ENCODE peak calls at places on chromosomes 12 and 14, in ten cellular contexts. R is A549, F is BJ, G is stomach, J is mammary epithelial cell, I is kidney, M is astrocyte of the spinal cord, H is cardiac fibroblast, X is cardiac muscle cell, L is HFF-Myc. Y is an unnamed sample.

GRCh38 chr12:3107071-3107583 is 29.9 kb downstream of the TSPAN9 start:
- DNase-seq in R (no peak), F (no peak), G (no peak), J (no peak), I (no peak), M (peak), H (peak), X (peak), L (no peak), Y (no peak)

GRCh38 chr14:91078095-91078737 is 17.8 kb upstream of the RPS6KA5 start:
- DNase-seq in R (no peak), F (no peak), G (no peak), J (no peak), I (no peak), M (no peak), H (no peak), X (no peak), L (no peak), Y (no peak)

GRCh38 chr14:28751467-28752058 is 15.0 kb upstream of the FOXG1 start:
- DNase-seq in R (peak), F (peak), G (peak), J (peak), I (no peak), M (peak), H (peak), X (peak), L (peak), Y (no peak)

GRCh38 chr12:50221228-50222008 is 54.2 kb upstream of the CERS5 start:
- DNase-seq in R (peak), F (peak), G (no peak), J (peak), I (no peak), M (peak), H (peak), X (peak), L (peak), Y (peak)

GRCh38 chr12:115212356-115212755 is 528.4 kb upstream of the TBX3 start:
- DNase-seq in R (no peak), F (no peak), G (no peak), J (peak), I (no peak), M (no peak), H (no peak), X (no peak), L (no peak), Y (no peak)

GRCh38 chr14:105138551-105139111 is 29.9 kb downstream of the JAG2 start:
- DNase-seq in R (no peak), F (no peak), G (no peak), J (no peak), I (no peak), M (no peak), H (no peak), X (no peak), L (no peak), Y (no peak)

GRCh38 chr12:124149287-124149686 is 145.6 kb upstream of the RFLNA start:
- DNase-seq in R (no peak), F (no peak), G (no peak), J (no peak), I (no peak), M (no peak), H (no peak), X (no peak), L (no peak), Y (no peak)

GRCh38 chr14:75981426-75981825 is 369 bp downstream of the TGFB3 start:
- DNase-seq in R (no peak), F (no peak), G (no peak), J (no peak), I (no peak), M (no peak), H (no peak), X (no peak), L (no peak), Y (no peak)

GRCh38 chr12:124327362-124328043 is 32.6 kb downstream of the RFLNA start:
- DNase-seq in R (no peak), F (no peak), G (no peak), J (no peak), I (no peak), M (no peak), H (no peak), X (no peak), L (no peak), Y (no peak)

GRCh38 chr12:84247931-84248330 is 664.7 kb downstream of the SLC6A15 start:
- DNase-seq in R (no peak), F (no peak), G (no peak), J (no peak), I (no peak), M (no peak), H (no peak), X (no peak), L (no peak), Y (no peak)

GRCh38 chr12:132182206-132182710 is 38.0 kb downstream of the NOC4L start:
- DNase-seq in R (no peak), F (no peak), G (no peak), J (no peak), I (peak), M (no peak), H (no peak), X (no peak), L (no peak), Y (no peak)

GRCh38 chr12:15700595-15700994 is 88.6 kb downstream of the EPS8 start:
- DNase-seq in R (peak), F (peak), G (no peak), J (peak), I (no peak), M (peak), H (peak), X (peak), L (peak), Y (peak)

GRCh38 chr14:76919811-76920571 is 93.8 kb downstream of the LRRC74A start:
- DNase-seq in R (peak), F (no peak), G (peak), J (peak), I (peak), M (peak), H (peak), X (peak), L (peak), Y (no peak)

GRCh38 chr12:28939427-28939826 is 209.7 kb upstream of the FAR2 start:
- DNase-seq in R (no peak), F (no peak), G (no peak), J (peak), I (no peak), M (no peak), H (peak), X (no peak), L (no peak), Y (no peak)

GRCh38 chr12:10067942-10068341 is 30.8 kb downstream of the CLEC1A start:
- DNase-seq in R (no peak), F (no peak), G (no peak), J (peak), I (no peak), M (no peak), H (no peak), X (peak), L (no peak), Y (no peak)

GRCh38 chr12:32134144-32134888 is 27.7 kb downstream of the BICD1 start:
- DNase-seq in R (no peak), F (no peak), G (no peak), J (peak), I (no peak), M (peak), H (peak), X (peak), L (no peak), Y (peak)

GRCh38 chr14:65791551-65791981 is 379.0 kb downstream of the FUT8 start:
- DNase-seq in R (peak), F (no peak), G (no peak), J (peak), I (no peak), M (peak), H (peak), X (peak), L (no peak), Y (peak)

GRCh38 chr12:93116632-93117031 is 187.5 kb upstream of the EEA1 start:
- DNase-seq in R (no peak), F (no peak), G (no peak), J (no peak), I (no peak), M (no peak), H (no peak), X (no peak), L (no peak), Y (no peak)

GRCh38 chr12:89863332-89863938 is 154.8 kb upstream of the ATP2B1 start:
- DNase-seq in R (no peak), F (no peak), G (no peak), J (no peak), I (no peak), M (no peak), H (no peak), X (no peak), L (no peak), Y (no peak)

GRCh38 chr12:120584343-120585149 is 3.3 kb upstream of the POP5 start:
- DNase-seq in R (peak), F (no peak), G (peak), J (peak), I (peak), M (no peak), H (peak), X (peak), L (no peak), Y (no peak)

GRCh38 chr12:121781751-121782615 is 11.5 kb downstream of the RHOF start:
- DNase-seq in R (no peak), F (no peak), G (no peak), J (no peak), I (peak), M (peak), H (peak), X (no peak), L (no peak), Y (no peak)

GRCh38 chr14:63857467-63858030 is 4.7 kb downstream of the SYNE2 start:
- DNase-seq in R (no peak), F (no peak), G (no peak), J (peak), I (no peak), M (no peak), H (no peak), X (no peak), L (no peak), Y (no peak)

GRCh38 chr14:46250113-46250703 is 401.4 kb downstream of the RPL10L start:
- DNase-seq in R (peak), F (no peak), G (no peak), J (peak), I (no peak), M (peak), H (peak), X (peak), L (peak), Y (no peak)

GRCh38 chr12:48061943-48062719 is 43.7 kb downstream of the SENP1 start:
- DNase-seq in R (no peak), F (no peak), G (no peak), J (peak), I (no peak), M (no peak), H (no peak), X (peak), L (no peak), Y (no peak)

GRCh38 chr12:46266382-46266791 is 2.5 kb downstream of the SLC38A1 start:
- DNase-seq in R (peak), F (no peak), G (no peak), J (peak), I (no peak), M (peak), H (peak), X (peak), L (peak), Y (peak)

GRCh38 chr14:53226553-53226952 is 73.4 kb upstream of the DDHD1 start:
- DNase-seq in R (no peak), F (no peak), G (no peak), J (peak), I (no peak), M (no peak), H (peak), X (peak), L (peak), Y (no peak)

GRCh38 chr12:113805201-113805600 is 160.9 kb downstream of the RBM19 start:
- DNase-seq in R (no peak), F (no peak), G (no peak), J (no peak), I (no peak), M (no peak), H (no peak), X (no peak), L (no peak), Y (no peak)

GRCh38 chr12:51307655-51308593 is 16.1 kb downstream of the BIN2 start:
- DNase-seq in R (peak), F (peak), G (no peak), J (peak), I (no peak), M (peak), H (peak), X (peak), L (no peak), Y (peak)

GRCh38 chr12:92703777-92704176 is 988 bp downstream of the PLEKHG7 start:
- DNase-seq in R (no peak), F (no peak), G (no peak), J (no peak), I (no peak), M (no peak), H (no peak), X (no peak), L (no peak), Y (no peak)

GRCh38 chr12:91335724-91336123 is 153.1 kb upstream of the DCN start:
- DNase-seq in R (no peak), F (no peak), G (no peak), J (no peak), I (no peak), M (no peak), H (no peak), X (peak), L (no peak), Y (no peak)

GRCh38 chr12:41619705-41620104 is 431.6 kb downstream of the PDZRN4 start:
- DNase-seq in R (no peak), F (no peak), G (no peak), J (no peak), I (no peak), M (no peak), H (no peak), X (no peak), L (no peak), Y (no peak)

GRCh38 chr12:108048686-108049085 is 80.4 kb upstream of the WSCD2 start:
- DNase-seq in R (no peak), F (no peak), G (no peak), J (no peak), I (no peak), M (no peak), H (no peak), X (no peak), L (no peak), Y (no peak)

GRCh38 chr12:25769076-25769945 is 189.2 kb upstream of the RASSF8 start:
- DNase-seq in R (peak), F (no peak), G (no peak), J (peak), I (no peak), M (peak), H (peak), X (peak), L (peak), Y (peak)

GRCh38 chr12:50842637-50843493 is at the start of gene TMPRSS12:
- DNase-seq in R (no peak), F (no peak), G (no peak), J (no peak), I (peak), M (no peak), H (no peak), X (peak), L (no peak), Y (peak)

GRCh38 chr12:14774944-14775651 is 28.2 kb downstream of the WBP11 start:
- DNase-seq in R (peak), F (no peak), G (peak), J (peak), I (peak), M (peak), H (peak), X (peak), L (no peak), Y (peak)

GRCh38 chr12:113154351-113154973 is 4.9 kb downstream of the CFAP73 start:
- DNase-seq in R (peak), F (no peak), G (no peak), J (no peak), I (no peak), M (no peak), H (peak), X (peak), L (no peak), Y (peak)

GRCh38 chr12:42904683-42905418 is 315.3 kb upstream of the PRICKLE1 start:
- DNase-seq in R (no peak), F (no peak), G (no peak), J (no peak), I (no peak), M (no peak), H (no peak), X (no peak), L (no peak), Y (no peak)

GRCh38 chr12:42905419-42905705 is 315.8 kb upstream of the PRICKLE1 start:
- DNase-seq in R (no peak), F (no peak), G (no peak), J (no peak), I (peak), M (no peak), H (no peak), X (no peak), L (no peak), Y (no peak)

GRCh38 chr12:42902001-42902400 is 312.5 kb upstream of the PRICKLE1 start:
- DNase-seq in R (no peak), F (no peak), G (no peak), J (no peak), I (no peak), M (no peak), H (no peak), X (no peak), L (no peak), Y (no peak)
- H3K4me3 ChIP-seq in R (no peak), F (no peak), G (no peak), J (no peak), I (no peak), M (no peak), H (no peak), X (no peak), L (no peak), Y (no peak)

GRCh38 chr12:75525263-75525662 is 13.9 kb upstream of the KRR1 start:
- DNase-seq in R (no peak), F (no peak), G (no peak), J (no peak), I (no peak), M (no peak), H (no peak), X (no peak), L (no peak), Y (no peak)

GRCh38 chr12:75529826-75530225 is 18.4 kb upstream of the KRR1 start:
- DNase-seq in R (no peak), F (no peak), G (no peak), J (no peak), I (no peak), M (no peak), H (no peak), X (no peak), L (no peak), Y (no peak)

GRCh38 chr12:75528272-75528671 is 16.9 kb upstream of the KRR1 start:
- DNase-seq in R (no peak), F (no peak), G (no peak), J (no peak), I (no peak), M (no peak), H (no peak), X (no peak), L (no peak), Y (no peak)

GRCh38 chr12:75528692-75529091 is 17.3 kb upstream of the KRR1 start:
- DNase-seq in R (no peak), F (no peak), G (no peak), J (no peak), I (no peak), M (no peak), H (no peak), X (no peak), L (no peak), Y (no peak)

DNA sequence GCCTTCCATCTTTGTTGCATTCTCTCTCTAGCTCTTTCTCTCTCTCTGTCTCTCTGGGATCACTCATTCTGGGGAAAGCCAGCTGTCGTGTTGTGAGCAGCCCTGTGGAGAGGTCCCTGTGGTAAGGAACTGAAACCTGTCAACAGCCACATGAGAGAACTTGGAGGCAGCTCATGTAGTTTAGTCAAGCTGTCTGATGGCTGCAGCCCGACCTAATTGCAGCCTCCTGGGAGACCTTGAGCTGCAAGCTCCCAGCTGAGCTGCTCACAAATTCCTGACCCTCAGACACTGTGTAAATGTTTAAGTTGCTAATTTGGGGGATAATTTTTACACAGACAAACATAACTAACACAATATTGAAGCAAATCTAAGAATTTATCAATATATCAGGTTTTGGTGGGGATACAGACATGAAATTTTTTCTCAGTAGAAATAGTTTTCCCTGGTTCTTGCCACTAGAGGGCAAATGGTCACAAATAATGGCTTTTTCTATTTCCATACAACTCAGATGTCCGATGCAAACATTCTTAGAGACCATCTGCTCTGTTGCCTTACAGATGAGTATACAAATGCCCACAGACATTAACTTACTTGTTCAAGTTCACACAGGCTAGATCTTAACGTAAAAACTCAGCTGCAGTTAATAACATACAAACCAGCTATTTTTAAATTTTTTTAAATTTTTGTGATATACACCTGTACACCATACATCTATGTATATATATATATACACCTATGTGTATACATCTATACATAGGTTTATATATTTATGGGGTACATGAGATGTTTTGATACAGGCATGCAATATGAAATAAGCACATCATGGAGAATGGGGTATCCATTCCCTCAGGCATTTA is 15.5 kb upstream of the KRR1 start:
- DNase-seq in R (peak), F (no peak), G (no peak), J (peak), I (no peak), M (peak), H (peak), X (peak), L (peak), Y (peak)
- H3K4me3 ChIP-seq in R (no peak), F (no peak), G (no peak), J (no peak), I (no peak), M (no peak), H (no peak), X (no peak), L (no peak), Y (no peak)

GRCh38 chr14:92552066-92552465 is 38.5 kb downstream of the RIN3 start:
- DNase-seq in R (no peak), F (no peak), G (no peak), J (no peak), I (no peak), M (no peak), H (no peak), X (no peak), L (no peak), Y (no peak)
- H3K4me3 ChIP-seq in R (no peak), F (no peak), G (no peak), J (no peak), I (no peak), M (no peak), H (no peak), X (no peak), L (no peak), Y (no peak)

DNA sequence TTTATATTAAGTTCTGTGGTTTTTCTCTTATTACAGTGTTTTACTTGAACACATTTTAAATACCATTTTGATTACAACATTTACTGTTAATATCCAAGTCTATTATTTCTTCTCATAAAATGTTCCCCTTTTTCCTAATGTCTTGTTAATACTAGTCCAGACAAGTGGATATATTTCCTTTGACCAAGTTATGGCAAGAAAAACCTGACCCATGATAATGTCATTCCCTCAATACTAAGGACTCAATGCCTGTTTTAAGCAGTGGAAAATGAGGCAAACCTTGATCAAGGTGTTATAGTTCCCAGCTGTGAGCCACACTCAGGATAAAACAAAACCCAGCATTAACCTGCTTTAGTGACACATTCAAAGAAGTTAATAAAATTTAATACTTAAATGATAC is 12.2 kb downstream of the TRMT5 start:
- DNase-seq in R (no peak), F (no peak), G (no peak), J (peak), I (no peak), M (no peak), H (no peak), X (no peak), L (no peak), Y (no peak)
- H3K4me3 ChIP-seq in R (no peak), F (no peak), G (no peak), J (no peak), I (no peak), M (no peak), H (no peak), X (no peak), L (no peak), Y (no peak)

Y was measured in PC-9.